ENCODE peak calls at places on chromosomes 3 and 15, in four cellular contexts. T, K, S and M are unnamed samples.

GRCh38 chr3:45043715-45044299 is 17.7 kb downstream of the CLEC3B start:
- DNase-seq in T (no peak), K (peak), S (no peak), M (no peak)

GRCh38 chr15:80087104-80087503 is 27.6 kb downstream of the ZFAND6 start:
- DNase-seq in T (no peak), K (no peak), S (no peak), M (no peak)

GRCh38 chr15:59143281-59143680 is 38.3 kb downstream of the CCNB2 start:
- DNase-seq in T (no peak), K (no peak), S (no peak), M (no peak)

GRCh38 chr3:35739964-35740527 is 100.7 kb downstream of the ARPP21 start:
- DNase-seq in T (no peak), K (no peak), S (no peak), M (no peak)

GRCh38 chr3:127750226-127751031 is 71.9 kb downstream of the MGLL start:
- DNase-seq in T (no peak), K (peak), S (no peak), M (no peak)

GRCh38 chr15:60751985-60752952 is 273.3 kb upstream of the ICE2 start:
- DNase-seq in T (no peak), K (no peak), S (peak), M (peak)

GRCh38 chr3:49872801-49873281 is 3.1 kb upstream of the CAMKV start:
- DNase-seq in T (peak), K (no peak), S (no peak), M (no peak)

GRCh38 chr3:128367221-128367620 is 99.5 kb downstream of the DNAJB8 start:
- DNase-seq in T (no peak), K (no peak), S (no peak), M (no peak)

GRCh38 chr3:19439944-19440343 is 291.6 kb downstream of the KCNH8 start:
- DNase-seq in T (no peak), K (no peak), S (no peak), M (no peak)

GRCh38 chr3:9147215-9147895 is 102.1 kb downstream of the SRGAP3 start:
- DNase-seq in T (no peak), K (peak), S (peak), M (no peak)

GRCh38 chr3:163476179-163476578 is 1602.1 kb downstream of the SI start:
- DNase-seq in T (peak), K (no peak), S (no peak), M (no peak)

GRCh38 chr3:9951962-9952805 is at the start of gene PRRT3:
- DNase-seq in T (peak), K (peak), S (no peak), M (peak)

GRCh38 chr3:65305836-65306235 is 618.0 kb upstream of the ADAMTS9 start:
- DNase-seq in T (no peak), K (no peak), S (no peak), M (no peak)

GRCh38 chr3:54951405-54951804 is 23.5 kb upstream of the LRTM1 start:
- DNase-seq in T (peak), K (peak), S (no peak), M (peak)

GRCh38 chr15:75112278-75112847 is 89.0 kb downstream of the PPCDC start:
- DNase-seq in T (peak), K (no peak), S (no peak), M (no peak)

GRCh38 chr3:141403576-141403975 is 35.3 kb downstream of the ZBTB38 start:
- DNase-seq in T (no peak), K (no peak), S (no peak), M (no peak)

GRCh38 chr15:58951388-58952060 is 18.0 kb upstream of the SLTM start:
- DNase-seq in T (no peak), K (peak), S (peak), M (no peak)

GRCh38 chr15:43974852-43975251 is 148.1 kb downstream of the WDR76 start:
- DNase-seq in T (no peak), K (no peak), S (no peak), M (no peak)

GRCh38 chr3:126355777-126356372 is 1.3 kb downstream of the KLF15 start:
- DNase-seq in T (peak), K (peak), S (peak), M (peak)

GRCh38 chr3:105719791-105720190 is 149.0 kb downstream of the CBLB start:
- DNase-seq in T (no peak), K (no peak), S (no peak), M (no peak)
- H3K4me3 ChIP-seq in T (no peak), K (no peak), S (no peak), M (no peak)

DNA sequence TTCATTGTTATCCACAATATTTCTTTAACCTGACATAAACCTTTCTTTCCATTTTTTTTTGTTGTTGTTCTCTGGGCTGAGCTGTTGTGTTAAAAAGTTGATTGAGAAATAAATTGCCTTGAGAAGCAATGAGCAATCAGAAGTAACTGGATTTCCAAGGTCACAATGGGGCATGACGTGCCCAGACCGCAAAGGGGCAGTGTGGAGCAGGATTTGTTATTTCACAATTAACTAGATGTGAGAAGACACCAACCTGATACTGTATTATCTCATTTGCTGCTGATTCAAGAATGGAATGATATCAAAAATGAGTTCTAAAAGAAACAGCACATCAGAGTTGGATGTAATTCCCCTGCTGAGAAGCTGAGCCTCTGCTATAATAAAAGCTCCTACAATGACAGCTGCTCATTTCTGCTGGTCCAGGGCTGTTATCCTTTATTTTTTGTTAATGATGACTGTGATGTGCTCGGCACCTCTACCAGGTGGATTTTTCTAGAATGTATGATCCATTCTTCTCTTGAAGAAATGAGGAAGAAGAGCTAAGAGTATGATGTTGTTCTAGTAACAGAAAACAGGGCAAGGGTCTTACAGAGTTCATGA is 28.1 kb downstream of the CPNE4 start:
- DNase-seq in T (peak), K (peak), S (peak), M (peak)
- H3K4me3 ChIP-seq in T (no peak), K (no peak), S (no peak), M (no peak)

GRCh38 chr3:122247087-122247824 is 63.8 kb downstream of the CASR start:
- DNase-seq in T (no peak), K (no peak), S (no peak), M (no peak)
- H3K4me3 ChIP-seq in T (no peak), K (no peak), S (no peak), M (no peak)

DNA sequence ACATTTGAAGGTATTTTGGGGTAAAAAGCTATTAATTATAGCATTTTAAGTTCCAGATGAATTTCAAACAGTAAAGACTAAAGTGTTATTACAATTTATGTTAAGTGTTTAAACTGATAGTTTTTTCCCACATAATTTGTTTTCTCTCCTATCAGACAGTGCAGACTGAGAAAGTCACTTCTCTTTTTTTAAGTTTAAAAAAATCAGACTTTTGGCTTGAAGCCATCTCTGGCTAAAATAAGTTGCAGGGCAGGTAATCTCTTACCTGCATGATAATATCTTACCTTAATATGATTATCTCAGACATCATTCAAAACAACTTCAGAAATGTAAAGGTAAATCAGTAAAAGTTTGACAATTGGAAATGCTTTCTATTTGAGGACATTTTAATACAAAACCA is 21.5 kb upstream of the RAB6B start:
- DNase-seq in T (no peak), K (no peak), S (no peak), M (no peak)
- H3K4me3 ChIP-seq in T (no peak), K (no peak), S (no peak), M (no peak)